ENCODE peak calls at places on chromosomes 1 and 21, in five cellular contexts. One of them, this sample, is unnamed.

GRCh38 chr1:107806902-107807301 is 158.1 kb downstream of the VAV3 start:
- DNase-seq in Peyer's patch: no peak
- DNase-seq in upper lobe of right lung: no peak
- DNase-seq in pancreas: no peak
- DNase-seq in thoracic aorta: no peak
- DNase-seq in this sample: no peak

GRCh38 chr1:119565131-119565772 is 58.2 kb downstream of the HSD3B1 start:
- DNase-seq in upper lobe of right lung: no peak
- DNase-seq in pancreas: no peak
- DNase-seq in thoracic aorta: no peak
- DNase-seq in Peyer's patch: no peak
- DNase-seq in this sample: no peak

GRCh38 chr1:221439008-221439733 is 302.7 kb downstream of the DUSP10 start:
- DNase-seq in thoracic aorta: no peak
- DNase-seq in upper lobe of right lung: no peak
- DNase-seq in pancreas: no peak
- DNase-seq in Peyer's patch: no peak
- DNase-seq in this sample: peak; percentile 96

GRCh38 chr1:164440222-164440621 is 118.8 kb upstream of the PBX1 start:
- DNase-seq in thoracic aorta: no peak
- DNase-seq in upper lobe of right lung: no peak
- DNase-seq in Peyer's patch: no peak
- DNase-seq in pancreas: no peak
- DNase-seq in this sample: no peak

GRCh38 chr21:38807987-38808386 is 2.3 kb downstream of the ETS2 start:
- DNase-seq in pancreas: no peak
- DNase-seq in thoracic aorta: no peak
- DNase-seq in upper lobe of right lung: no peak
- DNase-seq in Peyer's patch: no peak
- DNase-seq in this sample: no peak

GRCh38 chr21:44653656-44654575 is 543 bp downstream of the KRTAP12-4 start:
- DNase-seq in pancreas: no peak
- DNase-seq in upper lobe of right lung: no peak
- DNase-seq in thoracic aorta: no peak
- DNase-seq in Peyer's patch: peak; percentile 39
- DNase-seq in this sample: no peak

GRCh38 chr1:227892930-227893695 is 54.6 kb downstream of the WNT9A start:
- DNase-seq in Peyer's patch: no peak
- DNase-seq in thoracic aorta: no peak
- DNase-seq in upper lobe of right lung: peak; percentile 60
- DNase-seq in pancreas: peak; percentile 40
- DNase-seq in this sample: no peak

GRCh38 chr1:12166834-12167492 is at the start of gene TNFRSF1B:
- DNase-seq in pancreas: no peak
- DNase-seq in upper lobe of right lung: peak; percentile 88
- DNase-seq in thoracic aorta: no peak
- DNase-seq in Peyer's patch: peak; percentile 86
- DNase-seq in this sample: no peak

GRCh38 chr1:224399887-224400286 is 34.7 kb downstream of the WDR26 start:
- DNase-seq in pancreas: no peak
- DNase-seq in Peyer's patch: no peak
- DNase-seq in thoracic aorta: no peak
- DNase-seq in upper lobe of right lung: no peak
- DNase-seq in this sample: no peak

GRCh38 chr1:231853588-231854207 is 227.1 kb downstream of the DISC1 start:
- DNase-seq in thoracic aorta: no peak
- DNase-seq in upper lobe of right lung: no peak
- DNase-seq in Peyer's patch: no peak
- DNase-seq in pancreas: no peak
- DNase-seq in this sample: no peak

GRCh38 chr1:111603979-111604378 is 15.6 kb upstream of the RAP1A start:
- DNase-seq in thoracic aorta: no peak
- DNase-seq in upper lobe of right lung: no peak
- DNase-seq in pancreas: no peak
- DNase-seq in Peyer's patch: peak; percentile 86
- DNase-seq in this sample: no peak

GRCh38 chr1:67896826-67897225 is 63.6 kb upstream of the GNG12 start:
- DNase-seq in thoracic aorta: no peak
- DNase-seq in pancreas: no peak
- DNase-seq in Peyer's patch: no peak
- DNase-seq in upper lobe of right lung: no peak
- DNase-seq in this sample: no peak

GRCh38 chr1:42953182-42954180 is 5.2 kb downstream of the SLC2A1 start:
- DNase-seq in Peyer's patch: no peak
- DNase-seq in pancreas: no peak
- DNase-seq in upper lobe of right lung: no peak
- DNase-seq in thoracic aorta: no peak
- DNase-seq in this sample: no peak

GRCh38 chr21:26490771-26491170 is 82.3 kb downstream of the CYYR1 start:
- DNase-seq in Peyer's patch: no peak
- DNase-seq in pancreas: no peak
- DNase-seq in thoracic aorta: no peak
- DNase-seq in upper lobe of right lung: no peak
- DNase-seq in this sample: no peak

GRCh38 chr1:205444931-205445652 is 10.8 kb downstream of the BLACAT1 start:
- DNase-seq in pancreas: no peak
- DNase-seq in thoracic aorta: peak; percentile 46
- DNase-seq in upper lobe of right lung: no peak
- DNase-seq in Peyer's patch: no peak
- DNase-seq in this sample: no peak

GRCh38 chr1:205447457-205448415 is 8.1 kb downstream of the BLACAT1 start:
- DNase-seq in Peyer's patch: no peak
- DNase-seq in upper lobe of right lung: no peak
- DNase-seq in thoracic aorta: no peak
- DNase-seq in pancreas: peak; percentile 53
- DNase-seq in this sample: no peak

GRCh38 chr1:205445653-205445955 is 10.2 kb downstream of the BLACAT1 start:
- DNase-seq in Peyer's patch: no peak
- DNase-seq in thoracic aorta: no peak
- DNase-seq in upper lobe of right lung: no peak
- DNase-seq in pancreas: no peak
- DNase-seq in this sample: no peak

GRCh38 chr1:205448540-205449253 is 7.1 kb downstream of the BLACAT1 start:
- DNase-seq in upper lobe of right lung: no peak
- DNase-seq in pancreas: no peak
- DNase-seq in thoracic aorta: no peak
- DNase-seq in Peyer's patch: no peak
- DNase-seq in this sample: no peak

DNA sequence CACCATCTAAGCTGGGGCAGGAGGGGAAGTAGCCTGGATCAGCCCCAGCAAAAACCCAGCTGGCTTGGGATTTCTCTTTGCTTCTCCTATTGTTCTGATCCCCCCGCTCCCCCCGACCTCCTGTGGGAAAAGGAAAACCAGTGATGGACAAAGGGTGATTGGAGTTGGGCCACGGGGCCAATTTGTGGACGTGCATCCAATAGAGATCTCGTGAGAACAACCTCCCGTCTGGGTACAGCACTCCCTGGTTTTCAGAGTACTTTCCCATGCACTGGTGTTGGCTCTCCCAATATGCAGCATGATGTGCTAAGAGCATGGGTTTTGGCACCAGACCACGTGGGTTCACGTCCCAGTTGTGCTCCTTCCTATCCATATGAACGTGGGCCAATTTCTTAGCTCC is 9.0 kb downstream of the BLACAT1 start:
- DNase-seq in upper lobe of right lung: no peak
- DNase-seq in pancreas: no peak
- DNase-seq in Peyer's patch: no peak
- DNase-seq in thoracic aorta: no peak
- DNase-seq in this sample: no peak
- H3K27ac ChIP-seq in upper lobe of right lung: no peak overlapping the region
- H3K27ac ChIP-seq in pancreas: no peak overlapping the region
- H3K27ac ChIP-seq in Peyer's patch: no peak overlapping the region
- H3K27ac ChIP-seq in thoracic aorta: no peak overlapping the region
- H3K27ac ChIP-seq in this sample: no peak overlapping the region

GRCh38 chr1:205250699-205251098 is 23.0 kb downstream of the TMCC2 start:
- DNase-seq in upper lobe of right lung: no peak
- DNase-seq in pancreas: peak; percentile 31
- DNase-seq in thoracic aorta: no peak
- DNase-seq in Peyer's patch: no peak
- DNase-seq in this sample: no peak
- H3K27ac ChIP-seq in upper lobe of right lung: no peak overlapping the region
- H3K27ac ChIP-seq in pancreas: no peak overlapping the region
- H3K27ac ChIP-seq in thoracic aorta: peak overlapping the region; percentile 88
- H3K27ac ChIP-seq in Peyer's patch: no peak overlapping the region
- H3K27ac ChIP-seq in this sample: no peak overlapping the region

GRCh38 chr1:202964755-202965440 is 2.2 kb downstream of the CYB5R1 start:
- DNase-seq in Peyer's patch: no peak
- DNase-seq in pancreas: no peak
- DNase-seq in thoracic aorta: no peak
- DNase-seq in upper lobe of right lung: no peak
- DNase-seq in this sample: peak; percentile 78
- H3K27ac ChIP-seq in Peyer's patch: no peak overlapping the region
- H3K27ac ChIP-seq in pancreas: no peak overlapping the region
- H3K27ac ChIP-seq in thoracic aorta: no peak overlapping the region
- H3K27ac ChIP-seq in upper lobe of right lung: no peak overlapping the region
- H3K27ac ChIP-seq in this sample: peak overlapping the region; percentile 97

DNA sequence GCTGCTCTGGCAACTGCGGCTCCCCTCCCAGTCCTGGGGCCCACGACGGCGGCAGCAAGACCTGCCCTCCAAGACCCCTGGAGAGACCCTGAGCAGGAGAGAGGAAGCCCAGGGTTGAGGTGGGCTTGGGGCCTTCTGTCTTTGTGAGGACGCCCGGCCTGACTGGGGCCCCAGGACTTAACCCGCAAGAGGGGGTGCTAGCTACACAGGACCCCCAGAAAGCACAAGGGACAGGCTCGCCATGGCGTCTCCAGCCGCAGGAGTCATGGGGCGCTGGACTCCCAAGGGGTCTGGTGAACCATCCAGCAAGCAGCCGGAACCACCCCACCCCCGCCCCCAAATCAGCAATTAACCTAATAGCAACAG is 699 bp downstream of the C1QTNF12 start:
- DNase-seq in upper lobe of right lung: no peak
- DNase-seq in Peyer's patch: no peak
- DNase-seq in pancreas: peak; percentile 71
- DNase-seq in thoracic aorta: no peak
- DNase-seq in this sample: no peak
- H3K27ac ChIP-seq in upper lobe of right lung: no peak overlapping the region
- H3K27ac ChIP-seq in Peyer's patch: no peak overlapping the region
- H3K27ac ChIP-seq in pancreas: no peak overlapping the region
- H3K27ac ChIP-seq in thoracic aorta: no peak overlapping the region
- H3K27ac ChIP-seq in this sample: no peak overlapping the region

GRCh38 chr1:54844564-54844963 is 42.4 kb downstream of the DHCR24 start:
- DNase-seq in thoracic aorta: no peak
- DNase-seq in Peyer's patch: no peak
- DNase-seq in upper lobe of right lung: no peak
- DNase-seq in pancreas: no peak
- DNase-seq in this sample: no peak
- H3K27ac ChIP-seq in thoracic aorta: no peak overlapping the region
- H3K27ac ChIP-seq in Peyer's patch: no peak overlapping the region
- H3K27ac ChIP-seq in upper lobe of right lung: no peak overlapping the region
- H3K27ac ChIP-seq in pancreas: no peak overlapping the region
- H3K27ac ChIP-seq in this sample: no peak overlapping the region